ENCODE peak calls at places on chromosomes 4 and X, in six cellular contexts. Q is ecto neural progenitor cell, Y is SW480, F is GM23248, C is cardiac fibroblast, K is left cardiac atrium. O is an unnamed sample.

GRCh38 chrX:47518105-47518504 is 35.1 kb upstream of the ZNF41 start:
- DNase-seq in Y (no peak), Q (no peak), F (no peak), C (no peak), K (no peak), O (no peak)

GRCh38 chrX:38803609-38804480 is 2.6 kb downstream of the MID1IP1 start:
- DNase-seq in Q (peak), K (peak), Y (peak), F (peak), C (peak), O (peak)

GRCh38 chrX:3518870-3519269 is 172.4 kb upstream of the MXRA5 start:
- DNase-seq in Q (no peak), K (peak), C (peak), F (peak), Y (peak), O (no peak)

GRCh38 chrX:19747672-19748610 is 139.5 kb downstream of the SH3KBP1 start:
- DNase-seq in K (no peak), Q (no peak), Y (no peak), C (no peak), F (no peak), O (no peak)

GRCh38 chr4:140602714-140603113 is 34.0 kb upstream of the UCP1 start:
- DNase-seq in C (no peak), Q (no peak), K (no peak), Y (no peak), F (no peak), O (no peak)

GRCh38 chr4:118811832-118812231 is 24.1 kb downstream of the SEC24D start:
- DNase-seq in C (no peak), K (no peak), Y (no peak), F (no peak), Q (no peak), O (no peak)

GRCh38 chrX:129097668-129098067 is 425.6 kb downstream of the SMARCA1 start:
- DNase-seq in Y (no peak), C (no peak), Q (no peak), F (no peak), K (no peak), O (no peak)

GRCh38 chr4:76977731-76978350 is 28.3 kb downstream of the SEPTIN11 start:
- DNase-seq in Y (peak), Q (no peak), K (no peak), F (peak), C (peak), O (no peak)

GRCh38 chrX:104921606-104922205 is 298.8 kb downstream of the TEX13A start:
- DNase-seq in K (no peak), F (no peak), Y (no peak), C (no peak), Q (no peak), O (peak)

GRCh38 chrX:71081348-71082148 is 13.4 kb upstream of the SNX12 start:
- DNase-seq in Q (no peak), K (no peak), F (peak), C (peak), Y (no peak), O (no peak)

GRCh38 chrX:139881572-139881971 is 51.3 kb downstream of the ATP11C start:
- DNase-seq in K (no peak), Y (no peak), F (peak), C (peak), Q (no peak), O (no peak)

GRCh38 chr4:27278615-27279014 is 418.0 kb downstream of the STIM2 start:
- DNase-seq in K (peak), C (peak), Q (peak), Y (no peak), F (peak), O (peak)

GRCh38 chrX:49171752-49172279 is at the start of gene PLP2:
- DNase-seq in Y (peak), C (peak), F (peak), Q (no peak), K (peak), O (peak)

GRCh38 chrX:118026631-118027030 is 90.0 kb downstream of the KLHL13 start:
- DNase-seq in Y (no peak), C (no peak), F (no peak), K (no peak), Q (no peak), O (no peak)

GRCh38 chr4:123233409-123233808 is 163.2 kb upstream of the SPRY1 start:
- DNase-seq in C (no peak), Y (no peak), K (no peak), F (no peak), Q (no peak), O (no peak)

GRCh38 chrX:12974797-12975669 is at the start of gene TMSB4X:
- DNase-seq in F (peak), Y (peak), K (peak), Q (peak), C (peak), O (peak)

GRCh38 chr4:53908661-53909078 is 155.7 kb downstream of the CHIC2 start:
- DNase-seq in F (peak), Q (no peak), Y (peak), C (peak), K (no peak), O (peak)

GRCh38 chr4:37446016-37446415 is 201.5 kb downstream of the NWD2 start:
- DNase-seq in C (no peak), F (no peak), K (no peak), Q (no peak), Y (no peak), O (no peak)

GRCh38 chr4:168587326-168588125 is 90.7 kb downstream of the PALLD start:
- DNase-seq in Y (no peak), C (peak), K (peak), F (peak), Q (no peak), O (no peak)

GRCh38 chr4:38819569-38819968 is 15.0 kb upstream of the TLR1 start:
- DNase-seq in F (no peak), Y (no peak), K (no peak), Q (no peak), C (no peak), O (no peak)

GRCh38 chr4:78288327-78288726 is 231.2 kb downstream of the FRAS1 start:
- DNase-seq in Y (no peak), Q (no peak), C (peak), K (no peak), F (peak), O (no peak)

GRCh38 chrX:37905436-37906147 is 58.2 kb upstream of the DYNLT3 start:
- DNase-seq in Y (peak), Q (peak), K (no peak), F (peak), C (no peak), O (peak)